ENCODE peak calls at places on chromosomes 5 and 9, in eight cellular contexts. S is activated T-helper 1 cell treated with anti-CD3 and anti-CD28 coated beads, Interleukin-12 subunit alpha, Interleukin-12 subunit beta, Interleukin-2, Interleukin-4 antibody, amounts not matched to agents 30 ng/mL and 10 ng/mL and 1 ng/mL, durations not matched to agents 14 hours and 24 hours and 36 hours; N is stimulated activated CD8-positive, alpha-beta memory T cell treated with anti-CD3 and anti-CD28 coated beads, Interleukin-4, amount 100 ng/mL, for 4 hours; L is RWPE1; Q is T-helper 2 cell; Z is stimulated activated naive CD8-positive, alpha-beta T cell treated with anti-CD3 and anti-CD28 coated beads, Interleukin-15, Interleukin-2, amounts not matched to agents 100 U/mL and 50 U/mL, for 24 hours; R is substantia nigra; T is breast epithelium. W is an unnamed sample.

GRCh38 chr5:54630738-54631369 is 113.3 kb downstream of the SNX18 start:
- DNase-seq in S (no peak), N (no peak), L (no peak), Q (no peak), Z (no peak), R (no peak), T (no peak), W (no peak)

GRCh38 chr5:157072508-157072907 is 13.6 kb upstream of the HAVCR1 start:
- DNase-seq in S (no peak), N (no peak), L (no peak), Q (no peak), Z (peak), R (no peak), T (no peak), W (no peak)

GRCh38 chr5:154771383-154771901 is 16.3 kb downstream of the LARP1 start:
- DNase-seq in S (no peak), N (no peak), L (no peak), Q (no peak), Z (no peak), R (no peak), T (no peak), W (peak)

GRCh38 chr9:115494958-115495690 is 377.2 kb upstream of the TNC start:
- DNase-seq in S (no peak), N (no peak), L (no peak), Q (no peak), Z (no peak), R (no peak), T (no peak), W (no peak)

GRCh38 chr9:98536542-98537173 is 172.1 kb downstream of the GABBR2 start:
- DNase-seq in S (no peak), N (no peak), L (no peak), Q (no peak), Z (peak), R (no peak), T (no peak), W (no peak)

GRCh38 chr9:86843182-86843581 is 104.1 kb downstream of the GAS1 start:
- DNase-seq in S (no peak), N (no peak), L (peak), Q (no peak), Z (no peak), R (no peak), T (no peak), W (no peak)

GRCh38 chr9:95494416-95495371 is 22.1 kb downstream of the PTCH1 start:
- DNase-seq in S (peak), N (peak), L (peak), Q (peak), Z (peak), R (no peak), T (no peak), W (no peak)

GRCh38 chr5:142014911-142015584 is 2.2 kb upstream of the GNPDA1 start:
- DNase-seq in S (peak), N (peak), L (peak), Q (peak), Z (peak), R (no peak), T (no peak), W (peak)

GRCh38 chr5:110398951-110399350 is 327.5 kb downstream of the TMEM232 start:
- DNase-seq in S (no peak), N (no peak), L (no peak), Q (no peak), Z (no peak), R (no peak), T (no peak), W (no peak)

GRCh38 chr5:1201327-1202025 is at the start of gene SLC6A19:
- DNase-seq in S (no peak), N (no peak), L (no peak), Q (no peak), Z (no peak), R (no peak), T (no peak), W (no peak)

GRCh38 chr9:14356376-14356775 is 42.4 kb upstream of the NFIB start:
- DNase-seq in S (no peak), N (no peak), L (no peak), Q (no peak), Z (no peak), R (no peak), T (no peak), W (no peak)

GRCh38 chr5:68647743-68648142 is 432.2 kb downstream of the PIK3R1 start:
- DNase-seq in S (no peak), N (no peak), L (no peak), Q (no peak), Z (no peak), R (no peak), T (no peak), W (no peak)

GRCh38 chr5:172509405-172509781 is 55.1 kb upstream of the SH3PXD2B start:
- DNase-seq in S (no peak), N (no peak), L (no peak), Q (no peak), Z (no peak), R (no peak), T (no peak), W (no peak)